ENCODE peak calls at places on chromosomes 5 and 9, in five cellular contexts. One of them, this sample, is unnamed.

GRCh38 chr9:114098021-114098659 is 952 bp downstream of the KIF12 start:
- DNase-seq in coronary artery: no peak
- DNase-seq in NB4: no peak
- DNase-seq in fibroblast of the aortic adventitia: no peak
- DNase-seq in dorsolateral prefrontal cortex: no peak
- DNase-seq in this sample: no peak

GRCh38 chr5:59356813-59357381 is 536.6 kb downstream of the PDE4D start:
- DNase-seq in coronary artery: no peak
- DNase-seq in fibroblast of the aortic adventitia: no peak
- DNase-seq in NB4: peak
- DNase-seq in dorsolateral prefrontal cortex: no peak
- DNase-seq in this sample: no peak

GRCh38 chr5:102986074-102986473 is 133.9 kb downstream of the GIN1 start:
- DNase-seq in NB4: no peak
- DNase-seq in coronary artery: no peak
- DNase-seq in fibroblast of the aortic adventitia: no peak
- DNase-seq in dorsolateral prefrontal cortex: no peak
- DNase-seq in this sample: no peak

GRCh38 chr5:72281430-72281763 is 38.6 kb downstream of the MRPS27 start:
- DNase-seq in fibroblast of the aortic adventitia: no peak
- DNase-seq in coronary artery: no peak
- DNase-seq in NB4: no peak
- DNase-seq in dorsolateral prefrontal cortex: no peak
- DNase-seq in this sample: no peak

GRCh38 chr5:180436275-180436674 is 57.9 kb upstream of the CNOT6 start:
- DNase-seq in coronary artery: no peak
- DNase-seq in dorsolateral prefrontal cortex: no peak
- DNase-seq in NB4: no peak
- DNase-seq in fibroblast of the aortic adventitia: no peak
- DNase-seq in this sample: no peak

GRCh38 chr5:72248352-72249032 is 71.5 kb downstream of the MRPS27 start:
- DNase-seq in fibroblast of the aortic adventitia: peak
- DNase-seq in dorsolateral prefrontal cortex: no peak
- DNase-seq in coronary artery: no peak
- DNase-seq in NB4: no peak
- DNase-seq in this sample: no peak

GRCh38 chr5:2196989-2197531 is 314.3 kb upstream of the IRX4 start:
- DNase-seq in NB4: no peak
- DNase-seq in dorsolateral prefrontal cortex: no peak
- DNase-seq in coronary artery: peak
- DNase-seq in fibroblast of the aortic adventitia: no peak
- DNase-seq in this sample: no peak

GRCh38 chr9:114684036-114684435 is 2.0 kb upstream of the TEX48 start:
- DNase-seq in coronary artery: no peak
- DNase-seq in dorsolateral prefrontal cortex: no peak
- DNase-seq in fibroblast of the aortic adventitia: no peak
- DNase-seq in NB4: no peak
- DNase-seq in this sample: no peak

GRCh38 chr9:116646661-116647514 is 40.2 kb upstream of the TRIM32 start:
- DNase-seq in fibroblast of the aortic adventitia: peak
- DNase-seq in NB4: peak
- DNase-seq in coronary artery: no peak
- DNase-seq in dorsolateral prefrontal cortex: no peak
- DNase-seq in this sample: no peak

GRCh38 chr5:109962882-109963603 is 273.3 kb downstream of the MAN2A1 start:
- DNase-seq in NB4: peak
- DNase-seq in coronary artery: no peak
- DNase-seq in dorsolateral prefrontal cortex: no peak
- DNase-seq in fibroblast of the aortic adventitia: no peak
- DNase-seq in this sample: no peak

GRCh38 chr5:1032551-1033027 is 24.0 kb downstream of the NKD2 start:
- DNase-seq in coronary artery: no peak
- DNase-seq in fibroblast of the aortic adventitia: no peak
- DNase-seq in NB4: no peak
- DNase-seq in dorsolateral prefrontal cortex: no peak
- DNase-seq in this sample: no peak
- TF ChIP-seq CTCF in coronary artery: no peak
- TF ChIP-seq CTCF in fibroblast of the aortic adventitia: no peak
- TF ChIP-seq CTCF in NB4: no peak
- TF ChIP-seq CTCF in dorsolateral prefrontal cortex: no peak
- TF ChIP-seq CTCF in this sample: no peak

GRCh38 chr9:130366888-130367550 is 77.7 kb upstream of the ASS1 start:
- DNase-seq in NB4: no peak
- DNase-seq in fibroblast of the aortic adventitia: no peak
- DNase-seq in dorsolateral prefrontal cortex: no peak
- DNase-seq in coronary artery: no peak
- DNase-seq in this sample: no peak

GRCh38 chr9:130366072-130366471 is 78.7 kb upstream of the ASS1 start:
- DNase-seq in dorsolateral prefrontal cortex: no peak
- DNase-seq in coronary artery: no peak
- DNase-seq in fibroblast of the aortic adventitia: no peak
- DNase-seq in NB4: no peak
- DNase-seq in this sample: no peak

GRCh38 chr9:130370226-130370625 is 74.5 kb upstream of the ASS1 start:
- DNase-seq in dorsolateral prefrontal cortex: no peak
- DNase-seq in coronary artery: no peak
- DNase-seq in NB4: no peak
- DNase-seq in fibroblast of the aortic adventitia: no peak
- DNase-seq in this sample: no peak

GRCh38 chr9:130371196-130371966 is 73.4 kb upstream of the ASS1 start:
- DNase-seq in coronary artery: no peak
- DNase-seq in NB4: no peak
- DNase-seq in fibroblast of the aortic adventitia: no peak
- DNase-seq in dorsolateral prefrontal cortex: no peak
- DNase-seq in this sample: no peak

DNA sequence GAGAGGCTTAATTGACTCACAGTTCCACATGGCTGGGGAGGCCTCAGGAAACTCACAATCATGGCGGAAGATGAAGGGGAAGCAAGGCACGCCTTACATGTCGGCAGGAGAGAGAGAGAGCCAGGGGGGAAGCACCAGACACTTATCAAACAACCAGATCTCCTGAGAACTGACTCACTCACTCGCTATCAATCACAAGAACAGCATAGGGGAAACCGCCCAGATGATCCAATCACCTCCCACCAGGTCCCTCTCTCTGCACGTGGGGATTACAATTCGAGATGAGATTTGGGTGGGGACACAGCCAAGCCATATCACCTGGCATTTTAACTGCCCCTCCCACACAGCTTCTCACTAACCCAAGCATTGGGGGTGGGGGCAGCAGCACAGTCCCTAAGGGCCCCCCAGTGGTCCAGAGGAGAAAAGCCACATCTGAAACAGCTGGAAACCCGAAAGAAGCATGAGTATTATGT is 76.1 kb upstream of the ASS1 start:
- DNase-seq in dorsolateral prefrontal cortex: no peak
- DNase-seq in fibroblast of the aortic adventitia: no peak
- DNase-seq in coronary artery: no peak
- DNase-seq in NB4: peak
- DNase-seq in this sample: no peak
- TF ChIP-seq CTCF in dorsolateral prefrontal cortex: no peak
- TF ChIP-seq CTCF in fibroblast of the aortic adventitia: peak
- TF ChIP-seq CTCF in coronary artery: no peak
- TF ChIP-seq CTCF in NB4: peak
- TF ChIP-seq CTCF in this sample: no peak

DNA sequence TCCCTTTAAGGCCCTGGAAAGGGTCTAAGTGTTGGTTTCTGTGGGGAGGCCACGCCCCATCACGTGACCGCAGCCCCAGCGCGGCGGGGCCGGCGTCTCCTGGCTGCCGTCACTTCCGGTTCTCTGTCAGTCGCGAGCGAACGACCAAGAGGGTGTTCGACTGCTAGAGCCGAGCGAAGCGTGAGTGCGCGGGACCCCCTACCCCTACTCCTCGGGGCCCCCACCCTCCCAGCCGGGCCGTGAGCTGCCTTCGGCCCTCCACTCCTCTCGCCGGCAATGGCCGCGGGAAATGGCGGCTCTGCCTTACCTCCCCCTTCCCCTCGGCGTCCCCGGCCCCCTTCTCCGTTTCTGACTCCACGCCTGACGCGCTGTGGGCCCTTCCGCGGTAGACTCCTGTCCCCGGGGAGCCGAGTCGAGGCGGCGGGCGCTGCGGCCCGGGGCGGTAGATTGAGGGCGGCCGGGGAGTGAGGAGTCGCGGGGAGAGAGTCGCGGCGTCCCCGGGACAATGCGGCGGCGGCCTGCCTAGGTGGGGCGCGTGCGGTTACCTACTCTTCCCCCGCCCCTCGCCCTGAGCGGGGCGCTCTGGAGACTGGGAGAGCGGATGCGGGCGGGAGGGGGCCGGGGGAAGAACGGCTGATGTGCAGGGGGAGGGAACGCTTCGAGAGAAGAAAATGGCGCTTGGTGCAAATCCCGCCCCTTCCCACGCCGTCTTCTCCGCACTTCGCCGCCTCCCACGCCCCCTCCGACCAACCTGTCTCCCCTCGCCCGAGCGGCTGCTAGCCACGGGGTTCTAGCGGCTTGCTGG is at the start of gene SUB1:
- DNase-seq in NB4: peak
- DNase-seq in dorsolateral prefrontal cortex: peak
- DNase-seq in fibroblast of the aortic adventitia: peak
- DNase-seq in coronary artery: peak
- DNase-seq in this sample: peak
- TF ChIP-seq CTCF in NB4: no peak
- TF ChIP-seq CTCF in dorsolateral prefrontal cortex: peak
- TF ChIP-seq CTCF in fibroblast of the aortic adventitia: no peak
- TF ChIP-seq CTCF in coronary artery: no peak
- TF ChIP-seq CTCF in this sample: no peak

GRCh38 chr9:101176384-101176783 is 147.9 kb downstream of the PLPPR1 start:
- DNase-seq in NB4: peak
- DNase-seq in dorsolateral prefrontal cortex: no peak
- DNase-seq in coronary artery: no peak
- DNase-seq in fibroblast of the aortic adventitia: no peak
- DNase-seq in this sample: no peak
- TF ChIP-seq CTCF in NB4: peak
- TF ChIP-seq CTCF in dorsolateral prefrontal cortex: no peak
- TF ChIP-seq CTCF in coronary artery: no peak
- TF ChIP-seq CTCF in fibroblast of the aortic adventitia: no peak
- TF ChIP-seq CTCF in this sample: no peak

DNA sequence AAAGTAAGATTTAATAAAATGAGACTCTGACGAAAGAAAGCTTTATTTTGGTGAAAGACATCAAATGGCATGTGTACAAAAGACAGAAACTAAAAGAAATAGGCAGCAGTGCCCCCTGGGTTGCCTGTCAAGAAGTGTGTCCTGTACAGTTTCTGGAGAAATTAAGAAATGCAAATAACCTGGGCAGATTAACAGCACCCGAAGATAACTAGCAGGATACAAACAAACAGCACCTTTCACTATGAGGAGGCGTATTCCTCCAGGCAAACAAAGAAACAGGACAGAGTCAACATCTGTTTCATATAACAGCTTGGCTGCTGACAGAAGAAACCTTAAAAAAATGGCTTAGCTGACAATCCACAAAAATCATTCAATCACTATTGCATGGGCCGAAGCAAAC is 162.3 kb downstream of the ARL15 start:
- DNase-seq in dorsolateral prefrontal cortex: no peak
- DNase-seq in coronary artery: no peak
- DNase-seq in NB4: no peak
- DNase-seq in fibroblast of the aortic adventitia: peak
- DNase-seq in this sample: no peak
- TF ChIP-seq CTCF in dorsolateral prefrontal cortex: no peak
- TF ChIP-seq CTCF in coronary artery: no peak
- TF ChIP-seq CTCF in NB4: no peak
- TF ChIP-seq CTCF in fibroblast of the aortic adventitia: peak
- TF ChIP-seq CTCF in this sample: no peak

DNA sequence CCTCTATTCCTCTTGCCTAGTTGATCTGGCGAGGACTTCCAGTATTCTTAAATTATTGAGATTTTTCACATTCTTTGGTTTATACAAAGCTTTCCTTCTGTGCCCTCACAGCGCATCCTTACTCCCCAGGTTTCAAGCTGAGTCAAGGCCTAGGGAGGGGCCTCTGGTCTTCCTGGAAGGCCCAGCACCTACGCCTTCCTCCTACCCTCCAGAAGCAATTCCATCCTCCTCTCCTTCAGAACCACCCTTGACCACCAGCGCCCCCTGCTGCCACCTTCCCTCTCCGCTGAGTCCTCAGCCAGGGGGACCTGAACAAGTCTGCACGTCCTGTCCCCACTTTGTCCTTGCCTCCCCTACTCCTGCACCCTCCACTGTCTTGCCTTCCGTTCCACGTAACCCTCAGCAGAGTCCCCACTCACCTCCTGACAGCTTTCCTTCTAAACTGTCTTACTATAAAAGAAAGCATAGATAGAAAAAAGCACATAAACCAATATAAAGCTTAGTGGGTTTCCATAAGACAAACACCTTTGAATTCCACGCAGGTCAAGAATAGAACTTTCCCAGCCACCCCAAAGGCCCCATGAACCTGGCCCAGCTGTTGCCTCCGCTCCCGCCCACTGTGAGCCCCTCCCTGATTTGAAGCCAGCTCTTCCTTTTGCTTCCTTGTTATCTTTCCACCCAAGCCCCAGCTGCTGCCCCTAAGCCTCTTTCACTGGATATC is 63.0 kb upstream of the CTSL start:
- DNase-seq in fibroblast of the aortic adventitia: peak
- DNase-seq in dorsolateral prefrontal cortex: peak
- DNase-seq in coronary artery: peak
- DNase-seq in NB4: peak
- DNase-seq in this sample: no peak
- TF ChIP-seq CTCF in fibroblast of the aortic adventitia: peak
- TF ChIP-seq CTCF in dorsolateral prefrontal cortex: peak
- TF ChIP-seq CTCF in coronary artery: peak
- TF ChIP-seq CTCF in NB4: peak
- TF ChIP-seq CTCF in this sample: peak

GRCh38 chr9:87812375-87813118 is 70.1 kb upstream of the SPATA31E1 start:
- DNase-seq in NB4: peak
- DNase-seq in fibroblast of the aortic adventitia: peak
- DNase-seq in dorsolateral prefrontal cortex: no peak
- DNase-seq in coronary artery: no peak
- DNase-seq in this sample: no peak
- TF ChIP-seq CTCF in NB4: peak
- TF ChIP-seq CTCF in fibroblast of the aortic adventitia: peak
- TF ChIP-seq CTCF in dorsolateral prefrontal cortex: peak
- TF ChIP-seq CTCF in coronary artery: peak
- TF ChIP-seq CTCF in this sample: peak

GRCh38 chr9:121650220-121651013 is 1.0 kb upstream of the DAB2IP start:
- DNase-seq in NB4: peak
- DNase-seq in fibroblast of the aortic adventitia: no peak
- DNase-seq in coronary artery: no peak
- DNase-seq in dorsolateral prefrontal cortex: no peak
- DNase-seq in this sample: no peak
- TF ChIP-seq CTCF in NB4: no peak
- TF ChIP-seq CTCF in fibroblast of the aortic adventitia: no peak
- TF ChIP-seq CTCF in coronary artery: no peak
- TF ChIP-seq CTCF in dorsolateral prefrontal cortex: no peak
- TF ChIP-seq CTCF in this sample: no peak